ENCODE peak calls at places on chromosomes 13 and 19, in seven cellular contexts. O is left ventricle myocardium inferior; I is CD4-positive, alpha-beta T cell; J is mammary epithelial cell; M is CD8-positive, alpha-beta T cell; T is esophagus squamous epithelium; L is tibial nerve. B is an unnamed sample. For H3K9me3, the result is how much of the 10 kb centered on the place peaks cover.

GRCh38 chr13:113553541-113554332 is 30.8 kb upstream of the TFDP1 start:
- DNase-seq in O (no peak), I (no peak), J (no peak), M (no peak), T (no peak), L (no peak), B (no peak)

GRCh38 chr13:95893861-95894260 is 159.3 kb downstream of the UGGT2 start:
- DNase-seq in O (no peak), I (no peak), J (no peak), M (no peak), T (no peak), L (no peak), B (no peak)

GRCh38 chr19:8423821-8424223 is 10.7 kb downstream of the MARCHF2 start:
- DNase-seq in O (peak), I (no peak), J (peak), M (no peak), T (no peak), L (peak), B (no peak)

GRCh38 chr19:33389574-33390119 is 16.1 kb downstream of the CEBPG start:
- DNase-seq in O (peak), I (no peak), J (no peak), M (no peak), T (no peak), L (no peak), B (no peak)

GRCh38 chr13:27774651-27775050 is 17.6 kb upstream of the GSX1 start:
- DNase-seq in O (no peak), I (no peak), J (no peak), M (no peak), T (no peak), L (no peak), B (no peak)

GRCh38 chr13:65843314-65843731 is 1386.8 kb downstream of the PCDH9 start:
- DNase-seq in O (no peak), I (no peak), J (no peak), M (no peak), T (no peak), L (no peak), B (no peak)

GRCh38 chr13:98476538-98476966 is 100.4 kb downstream of the STK24 start:
- DNase-seq in O (peak), I (peak), J (peak), M (peak), T (no peak), L (no peak), B (peak)

GRCh38 chr19:45768644-45769053 is 403 bp downstream of the SIX5 start:
- DNase-seq in O (peak), I (peak), J (peak), M (peak), T (no peak), L (no peak), B (peak)

GRCh38 chr13:112940236-112940635 is 28.8 kb upstream of the MCF2L start:
- DNase-seq in O (no peak), I (no peak), J (no peak), M (no peak), T (no peak), L (no peak), B (no peak)

GRCh38 chr19:45643024-45643926 is 4.1 kb upstream of the EML2 start:
- DNase-seq in O (peak), I (peak), J (peak), M (peak), T (peak), L (peak), B (peak)

GRCh38 chr13:95643471-95643813 is 1.1 kb downstream of the DZIP1 start:
- DNase-seq in O (no peak), I (no peak), J (peak), M (no peak), T (no peak), L (no peak), B (no peak)

GRCh38 chr13:51739403-51740112 is 64.4 kb downstream of the DHRS12 start:
- DNase-seq in O (no peak), I (no peak), J (no peak), M (no peak), T (no peak), L (peak), B (no peak)

DNA sequence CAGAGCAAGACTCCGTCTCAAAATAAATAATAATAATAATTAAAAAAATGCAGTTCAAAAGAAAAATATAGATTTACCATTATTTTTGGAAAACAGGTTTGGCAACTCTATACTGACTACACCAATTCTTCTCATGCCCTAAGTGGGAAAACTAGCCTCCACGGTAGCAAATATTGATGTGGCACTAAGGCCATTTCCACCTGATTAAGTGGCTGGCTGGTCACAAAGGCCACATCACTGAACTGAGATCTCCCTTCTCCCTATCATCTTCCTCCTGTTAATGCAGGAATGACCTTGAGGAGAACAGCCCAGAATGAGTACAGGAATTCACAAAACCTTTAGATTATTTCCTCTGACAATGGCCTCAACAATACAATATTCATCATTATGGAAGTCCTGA is 18.6 kb downstream of the ZNF814 start:
- DNase-seq in O (no peak), I (no peak), J (no peak), M (no peak), T (no peak), L (no peak), B (no peak)
- H3K9me3 ChIP-seq in O (half or more), I (half or more), J (half or more), M (half or more), T (half or more), L (half or more), B (half or more)

DNA sequence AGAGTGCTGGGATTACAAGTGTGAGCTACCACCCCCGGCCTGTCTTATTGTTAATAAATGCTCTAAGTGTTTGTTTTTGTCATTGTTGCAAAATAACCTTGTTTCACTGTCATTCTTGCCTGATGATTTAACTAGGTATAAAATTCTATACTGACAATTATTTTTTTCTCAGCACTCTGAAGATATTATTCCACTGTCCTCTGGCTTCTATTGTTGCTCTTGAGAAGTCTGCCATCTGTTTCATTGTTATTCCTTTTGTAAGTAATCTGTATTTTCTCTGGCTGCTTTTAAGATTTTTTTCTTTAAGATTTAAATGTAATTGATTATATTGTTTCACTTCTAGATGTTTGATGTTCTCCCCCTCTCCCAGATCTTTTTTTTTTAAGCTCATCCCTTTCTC is 17.6 kb downstream of the ZNF420 start:
- DNase-seq in O (no peak), I (no peak), J (no peak), M (no peak), T (no peak), L (no peak), B (no peak)
- H3K9me3 ChIP-seq in O (half or more), I (half or more), J (under half), M (under half), T (half or more), L (half or more), B (under half)

GRCh38 chr19:27776020-27776419 is 1436.9 kb downstream of the UQCRFS1 start:
- DNase-seq in O (no peak), I (no peak), J (peak), M (no peak), T (no peak), L (no peak), B (no peak)
- H3K9me3 ChIP-seq in O (under half), I (half or more), J (under half), M (under half), T (under half), L (under half), B (under half)

DNA sequence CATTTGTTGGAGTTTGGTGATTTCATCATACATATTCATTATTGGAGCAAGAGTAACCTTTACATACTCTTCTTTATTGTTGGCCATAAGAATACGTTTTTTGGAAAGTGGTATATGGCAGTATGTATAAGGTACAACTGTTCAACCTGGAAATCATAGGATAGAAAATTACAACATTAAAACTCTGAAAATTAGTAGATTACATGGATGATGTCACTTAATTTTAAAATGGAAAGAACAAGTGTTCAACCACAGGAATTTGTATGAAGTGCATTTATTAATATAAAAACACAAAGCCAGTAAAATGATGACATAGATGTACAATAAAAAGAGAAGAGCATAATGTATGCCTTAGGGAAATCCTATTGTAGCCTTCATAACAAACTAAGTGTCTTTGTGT is 7.3 kb upstream of the ZNF155 start:
- DNase-seq in O (no peak), I (no peak), J (no peak), M (no peak), T (no peak), L (no peak), B (no peak)
- H3K9me3 ChIP-seq in O (half or more), I (under half), J (under half), M (under half), T (half or more), L (half or more), B (under half)

GRCh38 chr19:20397292-20397691 is 168.3 kb downstream of the ZNF737 start:
- DNase-seq in O (no peak), I (no peak), J (no peak), M (no peak), T (no peak), L (no peak), B (no peak)
- H3K9me3 ChIP-seq in O (half or more), I (half or more), J (under half), M (under half), T (half or more), L (half or more), B (under half)

GRCh38 chr19:12133069-12133468 is 7.1 kb downstream of the ZNF20 start:
- DNase-seq in O (no peak), I (no peak), J (no peak), M (no peak), T (no peak), L (no peak), B (no peak)
- H3K9me3 ChIP-seq in O (under half), I (under half), J (under half), M (under half), T (under half), L (under half), B (under half)

DNA sequence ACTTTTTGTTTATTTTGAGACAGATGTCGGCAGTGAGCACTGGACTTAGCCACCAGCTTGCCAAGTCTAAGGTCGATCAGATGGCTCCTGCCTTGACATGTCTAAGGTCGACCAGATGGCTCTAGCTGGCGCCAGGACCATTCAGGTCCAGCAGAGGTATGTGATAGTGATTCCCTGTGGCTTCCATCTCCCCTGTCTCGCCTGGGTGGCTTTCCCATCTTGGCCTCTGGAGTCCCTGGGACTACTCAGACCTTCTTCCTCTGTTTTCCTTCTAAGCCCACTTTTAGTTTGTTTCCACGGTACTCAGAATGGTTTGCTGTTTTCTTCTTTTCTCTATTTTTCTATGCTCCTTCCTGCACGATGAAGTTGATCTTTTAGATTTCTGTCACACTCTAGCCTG is 1435.7 kb downstream of the UQCRFS1 start:
- DNase-seq in O (no peak), I (no peak), J (no peak), M (no peak), T (no peak), L (no peak), B (no peak)
- H3K9me3 ChIP-seq in O (under half), I (half or more), J (under half), M (under half), T (under half), L (under half), B (under half)

GRCh38 chr19:42658148-42658547 is 63.4 kb upstream of the CEACAM8 start:
- DNase-seq in O (no peak), I (no peak), J (no peak), M (no peak), T (no peak), L (no peak), B (no peak)
- H3K9me3 ChIP-seq in O (under half), I (under half), J (under half), M (under half), T (under half), L (under half), B (under half)

B was measured in T-helper 17 cell.